ENCODE peak calls at places on chromosome X, in seven cellular contexts. One of them, this sample, is unnamed.

GRCh38 chrX:29044802-29045201 is 457.6 kb downstream of the IL1RAPL1 start:
- DNase-seq in SJCRH30: no peak
- DNase-seq in activated CD4-positive, alpha-beta T cell treated with anti-CD3 and anti-CD28 coated beads for 1 hour: no peak
- DNase-seq in Right ventricle myocardium superior: no peak
- DNase-seq in NB4: no peak
- DNase-seq in retina: no peak
- DNase-seq in CD8-positive, alpha-beta T cell: no peak
- DNase-seq in this sample: no peak

GRCh38 chrX:39730671-39731389 is 366.9 kb downstream of the BCOR start:
- DNase-seq in NB4: peak
- DNase-seq in SJCRH30: peak
- DNase-seq in retina: no peak
- DNase-seq in CD8-positive, alpha-beta T cell: peak
- DNase-seq in Right ventricle myocardium superior: peak
- DNase-seq in activated CD4-positive, alpha-beta T cell treated with anti-CD3 and anti-CD28 coated beads for 1 hour: peak
- DNase-seq in this sample: peak

GRCh38 chrX:24357101-24357500 is 3.3 kb upstream of the SUPT20HL1 start:
- DNase-seq in SJCRH30: no peak
- DNase-seq in activated CD4-positive, alpha-beta T cell treated with anti-CD3 and anti-CD28 coated beads for 1 hour: no peak
- DNase-seq in retina: no peak
- DNase-seq in CD8-positive, alpha-beta T cell: no peak
- DNase-seq in NB4: no peak
- DNase-seq in Right ventricle myocardium superior: no peak
- DNase-seq in this sample: no peak

GRCh38 chrX:35919536-35920309 is at the start of gene CFAP47:
- DNase-seq in retina: peak
- DNase-seq in CD8-positive, alpha-beta T cell: no peak
- DNase-seq in activated CD4-positive, alpha-beta T cell treated with anti-CD3 and anti-CD28 coated beads for 1 hour: no peak
- DNase-seq in NB4: no peak
- DNase-seq in Right ventricle myocardium superior: peak
- DNase-seq in SJCRH30: peak
- DNase-seq in this sample: no peak

GRCh38 chrX:84318661-84319060 is 130.7 kb upstream of the RPS6KA6 start:
- DNase-seq in Right ventricle myocardium superior: no peak
- DNase-seq in NB4: no peak
- DNase-seq in retina: no peak
- DNase-seq in activated CD4-positive, alpha-beta T cell treated with anti-CD3 and anti-CD28 coated beads for 1 hour: no peak
- DNase-seq in SJCRH30: no peak
- DNase-seq in CD8-positive, alpha-beta T cell: no peak
- DNase-seq in this sample: no peak

GRCh38 chrX:139112432-139112831 is 400.9 kb upstream of the FGF13 start:
- DNase-seq in SJCRH30: no peak
- DNase-seq in NB4: no peak
- DNase-seq in retina: no peak
- DNase-seq in CD8-positive, alpha-beta T cell: no peak
- DNase-seq in Right ventricle myocardium superior: no peak
- DNase-seq in activated CD4-positive, alpha-beta T cell treated with anti-CD3 and anti-CD28 coated beads for 1 hour: no peak
- DNase-seq in this sample: no peak

GRCh38 chrX:68829594-68830485 is 1.0 kb downstream of the EFNB1 start:
- DNase-seq in SJCRH30: peak
- DNase-seq in Right ventricle myocardium superior: no peak
- DNase-seq in retina: no peak
- DNase-seq in activated CD4-positive, alpha-beta T cell treated with anti-CD3 and anti-CD28 coated beads for 1 hour: no peak
- DNase-seq in NB4: peak
- DNase-seq in CD8-positive, alpha-beta T cell: no peak
- DNase-seq in this sample: no peak

GRCh38 chrX:367349-367748 is 19.4 kb downstream of the PPP2R3B start:
- DNase-seq in activated CD4-positive, alpha-beta T cell treated with anti-CD3 and anti-CD28 coated beads for 1 hour: no peak
- DNase-seq in CD8-positive, alpha-beta T cell: no peak
- DNase-seq in Right ventricle myocardium superior: peak
- DNase-seq in SJCRH30: no peak
- DNase-seq in retina: no peak
- DNase-seq in NB4: no peak
- DNase-seq in this sample: no peak

GRCh38 chrX:11193035-11193469 is 81.9 kb downstream of the HCCS start:
- DNase-seq in SJCRH30: peak
- DNase-seq in NB4: peak
- DNase-seq in activated CD4-positive, alpha-beta T cell treated with anti-CD3 and anti-CD28 coated beads for 1 hour: no peak
- DNase-seq in Right ventricle myocardium superior: no peak
- DNase-seq in CD8-positive, alpha-beta T cell: no peak
- DNase-seq in retina: no peak
- DNase-seq in this sample: no peak

GRCh38 chrX:4710618-4711433 is 997.4 kb upstream of the PRKX start:
- DNase-seq in CD8-positive, alpha-beta T cell: no peak
- DNase-seq in SJCRH30: no peak
- DNase-seq in Right ventricle myocardium superior: no peak
- DNase-seq in activated CD4-positive, alpha-beta T cell treated with anti-CD3 and anti-CD28 coated beads for 1 hour: no peak
- DNase-seq in NB4: peak
- DNase-seq in retina: no peak
- DNase-seq in this sample: no peak

GRCh38 chrX:11341274-11342256 is 48.4 kb downstream of the AMELX start:
- DNase-seq in SJCRH30: no peak
- DNase-seq in Right ventricle myocardium superior: peak
- DNase-seq in activated CD4-positive, alpha-beta T cell treated with anti-CD3 and anti-CD28 coated beads for 1 hour: no peak
- DNase-seq in CD8-positive, alpha-beta T cell: no peak
- DNase-seq in NB4: peak
- DNase-seq in retina: no peak
- DNase-seq in this sample: no peak

GRCh38 chrX:150364347-150365050 is 1.4 kb downstream of the MAMLD1 start:
- DNase-seq in activated CD4-positive, alpha-beta T cell treated with anti-CD3 and anti-CD28 coated beads for 1 hour: no peak
- DNase-seq in SJCRH30: peak
- DNase-seq in NB4: peak
- DNase-seq in CD8-positive, alpha-beta T cell: no peak
- DNase-seq in retina: peak
- DNase-seq in Right ventricle myocardium superior: peak
- DNase-seq in this sample: no peak